ENCODE peak calls at places on chromosomes 13 and 19, in seven cellular contexts. I, B, Y, N, S, P and O are unnamed samples.

GRCh38 chr19:46426035-46426505 is 2.7 kb downstream of the PNMA8C start:
- DNase-seq in I (no peak), B (no peak), Y (peak; percentile 71), N (no peak), S (peak; percentile 43), P (no peak), O (no peak)

GRCh38 chr13:94192576-94192975 is 286.9 kb downstream of the DCT start:
- DNase-seq in I (peak; percentile 26), B (no peak), Y (peak; percentile 25), N (peak; percentile 57), S (no peak), P (no peak), O (peak; percentile 52)

GRCh38 chr13:21338651-21339278 is 120.3 kb downstream of the ZDHHC20 start:
- DNase-seq in I (no peak), B (no peak), Y (no peak), N (no peak), S (no peak), P (no peak), O (no peak)

GRCh38 chr13:112974125-112974524 is 5.1 kb downstream of the MCF2L start:
- DNase-seq in I (no peak), B (no peak), Y (no peak), N (no peak), S (no peak), P (no peak), O (no peak)

GRCh38 chr13:25306671-25307464 is 5.4 kb downstream of the NUP58 start:
- DNase-seq in I (no peak), B (no peak), Y (no peak), N (no peak), S (no peak), P (no peak), O (no peak)

GRCh38 chr13:107650081-107650701 is 565.1 kb downstream of the LIG4 start:
- DNase-seq in I (peak; percentile 62), B (peak; percentile 43), Y (peak; percentile 35), N (peak; percentile 78), S (peak; percentile 50), P (no peak), O (peak; percentile 79)

GRCh38 chr13:31166591-31166990 is 4.9 kb upstream of the HSPH1 start:
- DNase-seq in I (peak; percentile 67), B (no peak), Y (no peak), N (no peak), S (peak; percentile 41), P (no peak), O (no peak)

GRCh38 chr13:98509271-98510155 is 67.4 kb downstream of the STK24 start:
- DNase-seq in I (peak; percentile 92), B (no peak), Y (peak; percentile 57), N (no peak), S (peak; percentile 89), P (peak; percentile 39), O (no peak)

GRCh38 chr19:2187164-2187563 is 23.4 kb downstream of the DOT1L start:
- DNase-seq in I (no peak), B (no peak), Y (no peak), N (no peak), S (no peak), P (no peak), O (no peak)

GRCh38 chr19:31350693-31351211 is 1.5 kb upstream of the TSHZ3 start:
- DNase-seq in I (peak; percentile 56), B (peak; percentile 66), Y (peak; percentile 46), N (peak; percentile 43), S (peak; percentile 63), P (no peak), O (peak; percentile 65)

GRCh38 chr13:37127706-37128241 is 22.3 kb upstream of the CSNK1A1L start:
- DNase-seq in I (peak; percentile 94), B (no peak), Y (peak; percentile 34), N (no peak), S (peak; percentile 98), P (no peak), O (no peak)

GRCh38 chr13:19713186-19713965 is 69.4 kb downstream of the PSPC1 start:
- DNase-seq in I (peak; percentile 85), B (no peak), Y (no peak), N (no peak), S (peak; percentile 92), P (no peak), O (no peak)

GRCh38 chr19:11203194-11204075 is 6.1 kb upstream of the KANK2 start:
- DNase-seq in I (peak; percentile 71), B (peak; percentile 81), Y (peak; percentile 61), N (peak; percentile 79), S (peak; percentile 77), P (no peak), O (peak; percentile 85)

GRCh38 chr19:4077800-4078683 is 11.3 kb upstream of the ZBTB7A start:
- DNase-seq in I (no peak), B (peak; percentile 84), Y (peak; percentile 57), N (no peak), S (no peak), P (no peak), O (no peak)

GRCh38 chr19:31223805-31224534 is 125.3 kb downstream of the TSHZ3 start:
- DNase-seq in I (peak; percentile 98), B (no peak), Y (no peak), N (no peak), S (peak; percentile 92), P (no peak), O (no peak)

GRCh38 chr19:42032428-42032827 is 37.6 kb downstream of the GRIK5 start:
- DNase-seq in I (no peak), B (no peak), Y (no peak), N (peak; percentile 55), S (no peak), P (no peak), O (no peak)

GRCh38 chr19:45790942-45791341 is 1.7 kb downstream of the DMWD start:
- DNase-seq in I (no peak), B (no peak), Y (peak; percentile 36), N (no peak), S (no peak), P (peak; percentile 28), O (no peak)

GRCh38 chr13:60931858-60932546 is 483.6 kb downstream of the PCDH20 start:
- DNase-seq in I (no peak), B (no peak), Y (no peak), N (no peak), S (peak; percentile 10), P (no peak), O (no peak)

GRCh38 chr13:93951153-93951552 is 528.3 kb downstream of the DCT start:
- DNase-seq in I (peak; percentile 26), B (no peak), Y (no peak), N (no peak), S (no peak), P (no peak), O (no peak)

DNA sequence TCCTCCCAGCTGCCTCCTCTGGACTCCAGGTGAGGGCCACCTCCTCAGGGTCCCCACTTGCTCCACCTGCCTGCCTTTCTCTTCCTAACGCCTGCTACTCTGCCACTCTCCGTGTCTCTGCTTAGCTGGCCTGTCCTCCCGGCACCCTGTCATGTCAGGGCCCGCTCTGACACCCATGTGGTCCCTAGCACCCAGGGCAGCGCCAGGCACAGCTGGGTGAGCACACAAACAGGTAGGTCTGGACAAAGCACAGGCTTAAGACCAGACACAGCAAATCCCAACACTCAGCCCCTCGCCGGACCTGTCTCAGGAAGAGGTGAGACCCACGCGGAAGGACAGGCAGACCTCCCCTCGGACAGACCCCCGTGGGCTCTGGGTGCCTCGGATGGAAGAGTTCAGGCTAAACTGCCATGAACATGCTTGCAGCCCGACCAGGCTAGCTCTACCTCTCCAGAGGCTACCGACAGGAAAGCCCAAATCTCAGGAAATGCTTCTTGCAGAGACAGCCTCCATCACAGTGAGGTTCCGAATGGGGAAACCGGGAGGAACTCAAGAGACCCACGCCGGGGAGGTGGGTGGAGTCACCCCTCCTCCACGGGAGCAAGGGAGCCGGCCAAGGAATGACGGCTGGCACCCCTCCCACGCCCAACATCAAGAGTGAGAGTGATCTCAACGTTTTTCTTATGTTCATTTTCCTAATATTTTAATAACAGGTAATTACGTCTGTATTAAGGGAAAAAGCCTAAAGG is 12.5 kb downstream of the ZNF787 start:
- DNase-seq in I (peak; percentile 12), B (peak; percentile 61), Y (peak; percentile 75), N (no peak), S (no peak), P (no peak), O (no peak)
- H3K4me1 ChIP-seq in I (peaks cover 30% of the 10 kb centered on the region), B (peaks cover 87% of the 10 kb centered on the region), Y (peaks cover 90% of the 10 kb centered on the region), N (peaks cover 13% of the 10 kb centered on the region), S (peaks cover 25% of the 10 kb centered on the region), P (peaks cover 10% of the 10 kb centered on the region), O (no peaks in the 10 kb centered on the region)

DNA sequence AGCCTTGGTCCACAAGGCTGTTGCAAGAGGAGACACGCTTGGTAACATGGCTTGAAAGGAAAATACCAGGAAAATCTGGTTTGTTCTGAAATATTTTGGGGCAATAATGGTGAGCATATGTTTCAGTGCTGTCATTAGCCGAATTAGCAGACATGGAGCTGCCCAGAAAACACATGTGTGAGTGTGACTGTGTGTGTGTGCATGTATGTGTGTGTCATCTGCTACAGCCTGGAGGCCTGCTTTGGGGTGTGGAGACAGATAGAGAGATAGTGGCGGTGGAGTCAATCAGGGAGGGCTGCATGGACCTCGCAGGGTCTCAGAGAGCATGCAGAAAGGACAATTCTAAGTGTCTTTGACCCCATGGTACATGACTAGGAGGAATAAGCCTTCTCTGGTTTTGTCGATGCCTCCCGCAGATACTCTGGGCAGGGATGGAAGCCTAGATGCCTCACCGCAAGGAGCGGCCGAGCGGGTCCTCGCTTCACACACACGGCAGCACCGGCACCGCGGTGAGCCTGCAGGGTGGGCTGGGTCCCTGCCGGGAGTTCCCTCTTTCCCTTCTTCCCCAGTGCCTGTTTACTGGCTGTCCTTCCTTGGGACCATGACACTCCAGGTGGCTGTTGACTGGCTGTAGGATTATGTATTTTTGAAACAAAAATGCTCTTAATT is 3.5 kb downstream of the KCTD15 start:
- DNase-seq in I (no peak), B (no peak), Y (no peak), N (no peak), S (no peak), P (no peak), O (no peak)
- H3K4me1 ChIP-seq in I (no peaks in the 10 kb centered on the region), B (peaks cover 28% of the 10 kb centered on the region), Y (peaks cover 43% of the 10 kb centered on the region), N (peaks cover 5% of the 10 kb centered on the region), S (no peaks in the 10 kb centered on the region), P (peaks cover 7% of the 10 kb centered on the region), O (peaks cover 21% of the 10 kb centered on the region)

DNA sequence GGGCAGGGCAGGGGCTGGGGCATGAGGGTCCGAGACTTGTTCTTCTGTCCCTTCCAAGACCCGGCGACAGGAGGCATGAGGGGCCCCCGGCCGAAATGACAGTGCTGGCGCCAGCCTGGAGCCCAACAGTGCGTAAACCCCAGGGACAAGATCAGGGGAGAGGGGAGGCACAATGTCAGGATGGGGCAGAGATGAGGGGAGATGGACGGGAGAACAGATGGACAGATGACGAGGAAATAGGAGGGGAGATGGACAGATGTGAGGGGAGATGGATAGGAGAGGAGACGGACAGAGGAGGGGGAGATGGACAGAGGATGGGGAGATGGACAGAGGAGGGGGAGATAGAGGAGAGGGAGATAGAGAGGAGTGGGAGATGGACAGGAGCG is 523 bp downstream of the FLT3LG start:
- DNase-seq in I (no peak), B (no peak), Y (no peak), N (no peak), S (no peak), P (no peak), O (no peak)
- H3K4me1 ChIP-seq in I (peaks cover 11% of the 10 kb centered on the region), B (peaks cover 36% of the 10 kb centered on the region), Y (peaks cover 6% of the 10 kb centered on the region), N (peaks cover 3% of the 10 kb centered on the region), S (no peaks in the 10 kb centered on the region), P (peaks cover 50% of the 10 kb centered on the region), O (no peaks in the 10 kb centered on the region)

DNA sequence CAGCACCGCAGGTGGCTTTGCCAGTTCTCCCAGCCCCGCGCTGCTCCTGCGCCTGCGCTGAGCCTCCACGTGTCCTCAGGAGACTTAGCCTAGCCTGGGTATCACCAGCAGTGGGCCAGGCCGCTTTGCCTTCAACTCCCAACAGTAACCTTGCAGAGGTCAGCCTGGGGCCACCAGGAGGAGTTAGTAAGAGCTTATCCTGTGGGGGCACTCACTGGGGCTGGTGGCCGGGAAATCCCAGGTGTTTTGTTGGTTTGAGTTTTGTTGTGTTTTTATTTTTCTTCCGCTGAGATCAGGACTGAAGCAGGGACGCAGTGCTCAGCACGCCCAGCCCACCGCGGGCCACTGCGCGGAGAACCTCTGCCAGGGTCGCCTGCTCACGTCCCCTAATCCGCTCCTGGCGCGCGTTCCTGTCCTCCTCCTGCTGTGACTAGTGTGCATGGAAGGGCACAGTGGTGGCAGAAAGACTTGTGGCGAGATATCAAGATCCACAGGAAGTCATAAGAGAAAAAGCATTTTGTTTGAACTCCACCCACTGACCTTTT is 207.4 kb upstream of the RFC3 start:
- DNase-seq in I (no peak), B (peak; percentile 81), Y (no peak), N (peak; percentile 84), S (peak; percentile 56), P (peak; percentile 34), O (peak; percentile 10)
- H3K4me1 ChIP-seq in I (peaks cover 5% of the 10 kb centered on the region), B (peaks cover 52% of the 10 kb centered on the region), Y (peaks cover 21% of the 10 kb centered on the region), N (no peaks in the 10 kb centered on the region), S (no peaks in the 10 kb centered on the region), P (peaks cover 12% of the 10 kb centered on the region), O (peaks cover 7% of the 10 kb centered on the region)